ENCODE peak calls at places on chromosomes 1 and 21, in six cellular contexts. V is GM12865; N is right atrium auricular region; F is nephron progenitor cell; Q is activated naive CD4-positive, alpha-beta T cell treated with anti-CD3 and anti-CD28 coated beads, Interleukin-2, amount 10 ng/mL, durations not matched to agents 7 days and 5 days; W is ovary. C is an unnamed sample.
A peak's percentile ranks its signal among the peaks of the same experiment; 100 is the strongest.

GRCh38 chr21:35005825-35006224 is 43.3 kb downstream of the RUNX1 start:
- DNase-seq in N (no peak), V (no peak), F (no peak), W (no peak), Q (no peak), C (no peak)

GRCh38 chr1:180926164-180926981 is 13.7 kb downstream of the KIAA1614 start:
- DNase-seq in F (peak; percentile 37), N (no peak), V (no peak), Q (peak; percentile 26), W (peak; percentile 71), C (no peak)

GRCh38 chr1:212237651-212238050 is 47.6 kb upstream of the PPP2R5A start:
- DNase-seq in F (no peak), N (no peak), W (no peak), V (peak; percentile 54), Q (no peak), C (no peak)

GRCh38 chr1:15412843-15413242 is 3.2 kb downstream of the EFHD2 start:
- DNase-seq in F (no peak), V (no peak), N (no peak), Q (no peak), W (no peak), C (no peak)

GRCh38 chr1:161390559-161390858 is 22.8 kb upstream of the CFAP126 start:
- DNase-seq in N (no peak), V (no peak), Q (no peak), F (no peak), W (no peak), C (peak; percentile 92)

GRCh38 chr1:53334312-53334711 is 6.4 kb upstream of the LRP8 start:
- DNase-seq in N (no peak), V (no peak), W (no peak), Q (no peak), F (no peak), C (no peak)

GRCh38 chr1:165353731-165354671 is 2.5 kb downstream of the LMX1A start:
- DNase-seq in Q (no peak), N (no peak), V (no peak), F (peak; percentile 22), W (no peak), C (peak; percentile 79)

GRCh38 chr1:177209357-177209756 is 38.6 kb downstream of the BRINP2 start:
- DNase-seq in V (no peak), F (no peak), Q (no peak), W (peak; percentile 38), N (peak; percentile 76), C (peak; percentile 94)

C was measured in esophagus muscularis mucosa.